ENCODE peak calls at places on chromosomes 12 and 14, in five cellular contexts. One of them, this sample, is unnamed.

GRCh38 chr14:89920041-89920440 is 34.5 kb downstream of the EFCAB11 start:
- DNase-seq in NCI-H748 treated with DMSO at 0.1 percent for 48 hours: no peak
- DNase-seq in trophoblast cell: no peak
- DNase-seq in ecto neural progenitor cell: no peak
- DNase-seq in GDM1: no peak
- DNase-seq in this sample: no peak

GRCh38 chr14:99231181-99231849 is 40.7 kb downstream of the BCL11B start:
- DNase-seq in NCI-H748 treated with DMSO at 0.1 percent for 48 hours: no peak
- DNase-seq in trophoblast cell: no peak
- DNase-seq in GDM1: no peak
- DNase-seq in ecto neural progenitor cell: peak; percentile 61
- DNase-seq in this sample: no peak

GRCh38 chr12:114248527-114248926 is 157.4 kb downstream of the TBX5 start:
- DNase-seq in ecto neural progenitor cell: no peak
- DNase-seq in trophoblast cell: peak; percentile 65
- DNase-seq in GDM1: no peak
- DNase-seq in NCI-H748 treated with DMSO at 0.1 percent for 48 hours: no peak
- DNase-seq in this sample: no peak

GRCh38 chr12:96617178-96617577 is 127.8 kb downstream of the CFAP54 start:
- DNase-seq in trophoblast cell: peak; percentile 8
- DNase-seq in GDM1: no peak
- DNase-seq in ecto neural progenitor cell: no peak
- DNase-seq in NCI-H748 treated with DMSO at 0.1 percent for 48 hours: no peak
- DNase-seq in this sample: no peak

GRCh38 chr12:46187023-46187422 is 81.8 kb downstream of the SLC38A1 start:
- DNase-seq in GDM1: no peak
- DNase-seq in ecto neural progenitor cell: no peak
- DNase-seq in trophoblast cell: no peak
- DNase-seq in NCI-H748 treated with DMSO at 0.1 percent for 48 hours: no peak
- DNase-seq in this sample: no peak

GRCh38 chr12:51846911-51847829 is 1.3 kb downstream of the FIGNL2 start:
- DNase-seq in GDM1: no peak
- DNase-seq in trophoblast cell: peak; percentile 62
- DNase-seq in NCI-H748 treated with DMSO at 0.1 percent for 48 hours: peak; percentile 6
- DNase-seq in ecto neural progenitor cell: peak; percentile 92
- DNase-seq in this sample: peak; percentile 84

GRCh38 chr14:39967885-39968284 is 535.7 kb upstream of the FBXO33 start:
- DNase-seq in NCI-H748 treated with DMSO at 0.1 percent for 48 hours: no peak
- DNase-seq in GDM1: no peak
- DNase-seq in trophoblast cell: no peak
- DNase-seq in ecto neural progenitor cell: no peak
- DNase-seq in this sample: no peak

GRCh38 chr12:66678640-66679268 is at the start of gene GRIP1:
- DNase-seq in NCI-H748 treated with DMSO at 0.1 percent for 48 hours: peak; percentile 56
- DNase-seq in GDM1: no peak
- DNase-seq in trophoblast cell: peak; percentile 86
- DNase-seq in ecto neural progenitor cell: peak; percentile 53
- DNase-seq in this sample: no peak

GRCh38 chr14:99619873-99620834 is 16.1 kb upstream of the CCDC85C start:
- DNase-seq in trophoblast cell: peak; percentile 52
- DNase-seq in ecto neural progenitor cell: no peak
- DNase-seq in GDM1: no peak
- DNase-seq in NCI-H748 treated with DMSO at 0.1 percent for 48 hours: no peak
- DNase-seq in this sample: peak; percentile 26

GRCh38 chr14:93832076-93832475 is 43.8 kb upstream of the PRIMA1 start:
- DNase-seq in ecto neural progenitor cell: no peak
- DNase-seq in GDM1: no peak
- DNase-seq in trophoblast cell: no peak
- DNase-seq in NCI-H748 treated with DMSO at 0.1 percent for 48 hours: no peak
- DNase-seq in this sample: no peak

GRCh38 chr12:109947511-109947910 is 47.4 kb downstream of the TCHP start:
- DNase-seq in ecto neural progenitor cell: no peak
- DNase-seq in trophoblast cell: no peak
- DNase-seq in NCI-H748 treated with DMSO at 0.1 percent for 48 hours: no peak
- DNase-seq in GDM1: no peak
- DNase-seq in this sample: no peak

GRCh38 chr14:102197317-102197850 is 57.7 kb downstream of the WDR20 start:
- DNase-seq in GDM1: no peak
- DNase-seq in ecto neural progenitor cell: no peak
- DNase-seq in trophoblast cell: no peak
- DNase-seq in NCI-H748 treated with DMSO at 0.1 percent for 48 hours: no peak
- DNase-seq in this sample: no peak

GRCh38 chr14:87522575-87522974 is 470.4 kb downstream of the GALC start:
- DNase-seq in ecto neural progenitor cell: no peak
- DNase-seq in trophoblast cell: no peak
- DNase-seq in GDM1: no peak
- DNase-seq in NCI-H748 treated with DMSO at 0.1 percent for 48 hours: no peak
- DNase-seq in this sample: peak; percentile 80

GRCh38 chr12:120496353-120497340 is 734 bp downstream of the DYNLL1 start:
- DNase-seq in NCI-H748 treated with DMSO at 0.1 percent for 48 hours: peak; percentile 56
- DNase-seq in ecto neural progenitor cell: peak; percentile 85
- DNase-seq in GDM1: no peak
- DNase-seq in trophoblast cell: peak; percentile 53
- DNase-seq in this sample: peak; percentile 53

GRCh38 chr12:32069071-32069470 is 37.6 kb upstream of the BICD1 start:
- DNase-seq in GDM1: no peak
- DNase-seq in trophoblast cell: no peak
- DNase-seq in ecto neural progenitor cell: no peak
- DNase-seq in NCI-H748 treated with DMSO at 0.1 percent for 48 hours: no peak
- DNase-seq in this sample: no peak